ENCODE peak calls at places on chromosomes 4 and X, in nine cellular contexts. I is astrocyte of the spinal cord, V is stomach, G is RWPE1, T is thyroid gland, M is A549, R is WTC11, P is endothelial cell, L is GM12878. D is an unnamed sample.

GRCh38 chr4:24973471-24974251 is 57.1 kb downstream of the LGI2 start:
- DNase-seq in I (no peak), V (peak), G (no peak), T (peak), M (peak), R (no peak), P (no peak), L (no peak), D (no peak)

GRCh38 chr4:10275696-10276095 is 159.1 kb upstream of the WDR1 start:
- DNase-seq in I (no peak), V (no peak), G (no peak), T (no peak), M (no peak), R (no peak), P (no peak), L (no peak), D (no peak)

GRCh38 chr4:139007640-139008039 is 7.9 kb upstream of the NOCT start:
- DNase-seq in I (no peak), V (no peak), G (no peak), T (no peak), M (no peak), R (no peak), P (no peak), L (no peak), D (no peak)

GRCh38 chrX:42809569-42809968 is 31.6 kb upstream of the PPP1R2C start:
- DNase-seq in I (no peak), V (no peak), G (no peak), T (no peak), M (no peak), R (no peak), P (no peak), L (no peak), D (no peak)

GRCh38 chr4:11623726-11624037 is 195.0 kb upstream of the HS3ST1 start:
- DNase-seq in I (peak), V (peak), G (no peak), T (no peak), M (peak), R (peak), P (peak), L (no peak), D (no peak)

GRCh38 chr4:84389406-84389805 is 109.7 kb downstream of the NKX6-1 start:
- DNase-seq in I (peak), V (no peak), G (peak), T (no peak), M (no peak), R (no peak), P (no peak), L (no peak), D (no peak)

GRCh38 chr4:56730097-56730496 is 49.0 kb upstream of the HOPX start:
- DNase-seq in I (no peak), V (no peak), G (no peak), T (no peak), M (no peak), R (no peak), P (no peak), L (no peak), D (no peak)

GRCh38 chr4:167100120-167100519 is 134.2 kb downstream of the SPOCK3 start:
- DNase-seq in I (peak), V (no peak), G (peak), T (no peak), M (peak), R (no peak), P (no peak), L (peak), D (no peak)

GRCh38 chr4:19698961-19699360 is 552.7 kb upstream of the SLIT2 start:
- DNase-seq in I (no peak), V (no peak), G (no peak), T (no peak), M (no peak), R (no peak), P (no peak), L (no peak), D (no peak)

GRCh38 chr4:13548059-13548983 is 4.0 kb upstream of the NKX3-2 start:
- DNase-seq in I (peak), V (no peak), G (no peak), T (no peak), M (no peak), R (no peak), P (peak), L (no peak), D (peak)

GRCh38 chrX:101619336-101619735 is 1.5 kb upstream of the ARMCX6 start:
- DNase-seq in I (peak), V (no peak), G (no peak), T (peak), M (no peak), R (peak), P (no peak), L (no peak), D (no peak)

GRCh38 chr4:100118213-100118612 is 72.1 kb downstream of the DDIT4L start:
- DNase-seq in I (no peak), V (no peak), G (no peak), T (no peak), M (no peak), R (no peak), P (no peak), L (no peak), D (no peak)

GRCh38 chr4:41212221-41213203 is 1.8 kb downstream of the APBB2 start:
- DNase-seq in I (peak), V (peak), G (peak), T (peak), M (peak), R (peak), P (peak), L (peak), D (peak)

GRCh38 chrX:76428243-76429130 is 977 bp downstream of the MAGEE1 start:
- DNase-seq in I (no peak), V (peak), G (no peak), T (peak), M (no peak), R (peak), P (peak), L (no peak), D (peak)

GRCh38 chrX:150869450-150869849 is 29.0 kb downstream of the CD99L2 start:
- DNase-seq in I (no peak), V (no peak), G (no peak), T (peak), M (no peak), R (no peak), P (no peak), L (no peak), D (no peak)

GRCh38 chr4:73892966-73893365 is 23.8 kb downstream of the CXCL1 start:
- DNase-seq in I (no peak), V (no peak), G (no peak), T (no peak), M (no peak), R (no peak), P (no peak), L (no peak), D (no peak)

GRCh38 chr4:73894021-73894420 is 24.8 kb downstream of the CXCL1 start:
- DNase-seq in I (no peak), V (no peak), G (no peak), T (no peak), M (no peak), R (no peak), P (no peak), L (no peak), D (no peak)

GRCh38 chr4:73896416-73896815 is 27.2 kb downstream of the CXCL1 start:
- DNase-seq in I (no peak), V (no peak), G (no peak), T (no peak), M (no peak), R (no peak), P (no peak), L (no peak), D (no peak)

GRCh38 chr4:73897380-73898136 is 28.4 kb downstream of the CXCL1 start:
- DNase-seq in I (peak), V (no peak), G (no peak), T (no peak), M (no peak), R (no peak), P (no peak), L (no peak), D (no peak)

DNA sequence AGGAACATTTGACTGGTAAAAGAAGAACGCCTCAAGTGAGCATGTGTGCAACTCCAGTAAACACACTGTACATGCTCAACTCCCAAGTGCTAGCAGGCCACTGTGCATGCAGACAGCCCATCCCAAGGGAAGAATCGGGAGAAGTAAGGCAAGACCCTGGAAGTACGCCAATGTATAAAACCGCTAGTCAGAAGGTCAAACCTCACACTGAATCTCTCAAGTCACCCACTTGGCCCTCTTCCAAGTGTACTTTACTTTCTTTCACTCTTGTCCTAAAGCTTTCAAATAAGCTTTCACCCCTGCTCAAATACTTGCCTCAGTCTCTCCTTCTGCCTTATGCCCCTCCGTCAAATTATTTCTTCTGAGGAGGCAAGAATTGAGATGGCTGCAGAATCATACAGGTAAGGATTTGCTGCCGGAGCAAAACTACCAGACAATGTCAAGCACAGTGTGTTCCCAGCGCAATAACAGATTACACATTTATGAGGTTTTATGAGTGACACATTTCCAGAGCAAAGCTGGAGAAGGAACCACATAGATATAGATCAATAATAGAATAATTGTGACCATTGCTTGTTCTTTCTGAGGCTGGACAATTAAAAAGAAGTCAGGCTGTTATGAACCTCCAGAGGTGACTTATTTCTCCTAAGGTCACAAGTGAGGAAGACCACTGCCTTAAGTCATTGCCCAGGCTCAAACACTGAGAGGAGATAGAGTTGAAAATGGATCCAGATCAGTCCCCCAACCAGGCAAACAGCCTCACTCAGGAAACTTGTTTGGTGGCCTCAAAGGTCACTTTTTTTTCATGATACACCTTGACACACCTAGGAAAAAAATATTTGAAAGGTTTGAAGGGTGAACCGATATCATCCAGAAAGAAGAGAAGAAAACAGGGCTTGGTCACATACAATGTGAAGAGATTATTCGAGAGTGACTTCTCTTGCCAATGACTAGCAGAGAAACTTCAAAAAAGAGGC is 26.3 kb downstream of the CXCL1 start:
- DNase-seq in I (no peak), V (no peak), G (no peak), T (no peak), M (no peak), R (no peak), P (no peak), L (no peak), D (no peak)
- TF ChIP-seq CTCF in I (no peak), V (no peak), G (no peak), T (no peak), M (no peak), R (no peak), P (no peak), L (no peak), D (no peak)

DNA sequence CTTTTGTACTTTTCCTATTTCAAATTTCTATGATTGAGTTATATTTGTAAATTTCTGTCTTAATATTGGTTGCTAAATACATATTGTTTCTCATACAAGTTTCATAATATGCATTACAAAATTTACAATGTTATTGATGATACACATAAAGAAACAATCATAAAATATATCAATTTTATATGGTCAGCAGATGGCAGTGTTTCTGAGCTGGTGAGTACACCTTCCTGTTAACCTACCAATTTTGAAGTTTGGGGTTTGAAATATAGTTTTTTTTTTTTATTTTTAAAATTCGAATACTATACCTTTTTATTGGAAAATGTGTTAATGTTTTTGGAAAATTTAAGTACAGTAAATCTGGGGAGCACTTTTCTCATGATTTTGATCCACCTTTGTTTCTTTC is 1953.1 kb upstream of the ADGRL3 start:
- DNase-seq in I (no peak), V (no peak), G (peak), T (no peak), M (no peak), R (no peak), P (no peak), L (no peak), D (no peak)
- TF ChIP-seq CTCF in I (peak), V (peak), G (peak), T (no peak), M (peak), R (no peak), P (peak), L (no peak), D (peak)

DNA sequence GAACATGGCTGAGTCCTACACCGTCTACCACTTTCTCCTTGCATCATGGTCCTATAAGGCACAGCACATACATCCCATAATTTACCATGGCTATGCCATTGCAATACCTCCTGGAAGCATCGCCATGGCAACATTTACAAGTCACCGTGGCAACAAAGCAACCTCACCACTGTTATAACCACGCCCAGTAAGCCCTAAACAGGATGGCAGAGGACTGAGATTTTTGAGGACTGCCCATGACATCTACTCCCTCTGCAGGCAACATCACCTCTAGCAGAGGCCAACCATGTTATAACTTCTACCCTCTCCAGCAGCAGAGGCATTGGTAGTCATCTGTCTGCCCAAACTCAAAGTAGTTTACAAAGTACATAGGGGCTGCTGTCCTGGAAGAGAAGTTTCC is 29.7 kb downstream of the BCOR start:
- DNase-seq in I (no peak), V (no peak), G (peak), T (no peak), M (peak), R (no peak), P (no peak), L (no peak), D (no peak)
- TF ChIP-seq CTCF in I (no peak), V (no peak), G (no peak), T (no peak), M (no peak), R (no peak), P (no peak), L (peak), D (no peak)

DNA sequence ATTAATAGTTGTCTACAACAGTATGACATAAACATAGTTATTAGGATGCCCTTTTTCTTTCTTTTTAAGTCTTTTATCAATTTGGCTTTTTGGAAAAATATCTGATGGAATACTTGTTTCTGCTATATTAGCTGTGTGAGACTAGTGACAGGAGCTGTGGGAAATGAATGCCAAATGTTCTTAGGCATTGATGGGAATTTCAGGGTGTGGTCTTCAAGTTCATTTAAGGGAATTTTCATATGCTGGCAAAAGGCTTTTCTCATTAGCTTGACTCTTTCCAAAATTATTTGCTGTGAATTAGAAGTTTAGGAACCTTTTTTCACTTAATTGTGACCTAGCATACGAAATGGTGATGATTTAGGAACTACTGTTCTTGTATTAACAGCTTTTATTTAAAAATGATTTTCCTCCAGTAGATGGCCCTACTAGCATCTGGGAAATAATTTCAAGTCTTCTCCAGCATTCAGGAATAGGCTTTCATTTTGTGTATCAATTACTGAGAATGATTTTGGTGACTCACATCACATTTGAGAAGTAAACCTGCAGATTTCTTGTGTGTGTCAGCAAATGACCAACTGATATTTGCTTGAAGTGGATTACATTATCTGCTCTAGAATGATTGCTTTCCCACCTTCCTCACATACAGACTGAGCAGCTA is 70.9 kb downstream of the HTT start:
- DNase-seq in I (peak), V (no peak), G (no peak), T (no peak), M (no peak), R (no peak), P (no peak), L (no peak), D (no peak)
- TF ChIP-seq CTCF in I (peak), V (no peak), G (no peak), T (no peak), M (peak), R (no peak), P (no peak), L (no peak), D (no peak)

DNA sequence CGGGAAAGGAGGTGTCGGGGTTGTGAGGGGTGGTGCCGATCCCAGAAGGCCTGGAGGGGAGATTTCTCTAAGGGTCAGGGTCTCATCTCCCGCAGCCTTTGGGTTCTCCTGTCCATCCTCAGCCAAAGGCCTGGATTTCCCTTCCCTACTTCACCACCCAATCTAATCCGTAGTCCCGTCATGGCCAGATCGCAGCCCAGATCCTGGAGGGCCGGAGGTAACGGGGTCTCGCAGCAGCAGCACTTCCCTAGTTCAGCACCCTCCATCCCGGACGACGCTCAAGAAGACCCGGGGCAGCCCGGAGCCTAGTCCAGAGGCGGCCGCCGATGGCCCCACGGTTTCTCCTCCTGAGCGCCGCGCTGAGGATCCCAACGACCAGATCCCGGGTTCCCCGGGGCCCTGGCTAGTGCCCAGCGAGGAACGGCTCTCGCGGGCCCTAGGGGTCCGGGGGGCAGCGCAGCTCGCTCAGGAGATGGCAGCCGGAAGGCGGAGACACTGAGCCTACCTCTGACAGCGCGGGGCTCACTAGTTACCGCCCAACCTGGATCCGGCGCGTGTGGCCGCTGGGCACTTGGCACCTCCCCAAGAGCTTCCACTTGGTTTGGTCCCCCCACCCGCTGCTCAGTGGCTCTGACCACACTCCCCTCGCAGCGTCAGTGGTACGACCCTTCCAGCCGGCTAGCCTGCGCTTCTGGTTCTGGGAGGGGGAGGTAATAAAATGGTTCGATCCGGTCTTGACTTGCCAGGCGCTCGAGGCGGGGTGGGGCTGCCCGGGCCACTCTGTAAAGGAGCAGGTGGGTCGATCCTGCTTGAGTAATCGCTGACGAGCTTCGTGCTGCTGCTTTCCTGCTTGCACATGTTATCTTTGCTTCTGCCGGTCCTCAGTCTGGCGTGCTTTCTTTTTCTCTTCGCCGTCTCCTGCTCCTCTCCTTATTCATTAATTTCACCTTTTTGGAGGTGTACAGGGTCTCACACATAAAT is 3.6 kb downstream of the MAGIX start:
- DNase-seq in I (peak), V (peak), G (peak), T (peak), M (no peak), R (peak), P (peak), L (peak), D (peak)
- TF ChIP-seq CTCF in I (peak), V (no peak), G (peak), T (no peak), M (no peak), R (no peak), P (no peak), L (peak), D (peak)

GRCh38 chr4:35697203-35697736 is 547.0 kb downstream of the ARAP2 start:
- DNase-seq in I (no peak), V (no peak), G (no peak), T (no peak), M (no peak), R (no peak), P (no peak), L (peak), D (no peak)

GRCh38 chr4:35689866-35690265 is 554.4 kb downstream of the ARAP2 start:
- DNase-seq in I (no peak), V (no peak), G (no peak), T (no peak), M (no peak), R (no peak), P (no peak), L (no peak), D (no peak)

GRCh38 chr4:35700663-35701062 is 543.7 kb downstream of the ARAP2 start:
- DNase-seq in I (no peak), V (no peak), G (no peak), T (no peak), M (no peak), R (no peak), P (no peak), L (no peak), D (no peak)

GRCh38 chr4:35695401-35695800 is 548.9 kb downstream of the ARAP2 start:
- DNase-seq in I (no peak), V (no peak), G (no peak), T (no peak), M (no peak), R (no peak), P (no peak), L (no peak), D (no peak)
- TF ChIP-seq CTCF in I (no peak), V (no peak), G (no peak), T (no peak), M (no peak), R (no peak), P (no peak), L (no peak), D (no peak)